ENCODE peak calls at places on chromosomes 1 and 21, in four cellular contexts. One of them, this sample, is unnamed.

GRCh38 chr21:46254208-46254975 is 25.8 kb upstream of the LSS start:
- DNase-seq in IMR-90: no peak
- DNase-seq in suprapubic skin: no peak
- DNase-seq in HCT116: no peak
- DNase-seq in this sample: no peak

GRCh38 chr1:179744401-179745130 is 1.5 kb downstream of the FAM163A start:
- DNase-seq in IMR-90: no peak
- DNase-seq in suprapubic skin: no peak
- DNase-seq in HCT116: no peak
- DNase-seq in this sample: no peak

GRCh38 chr1:208025036-208025435 is 114.1 kb upstream of the CD34 start:
- DNase-seq in suprapubic skin: no peak
- DNase-seq in HCT116: no peak
- DNase-seq in IMR-90: no peak
- DNase-seq in this sample: no peak

GRCh38 chr1:198201956-198202784 is 45.4 kb downstream of the NEK7 start:
- DNase-seq in IMR-90: no peak
- DNase-seq in HCT116: no peak
- DNase-seq in suprapubic skin: no peak
- DNase-seq in this sample: no peak

GRCh38 chr1:11749203-11749689 is 12.7 kb upstream of the C1orf167 start:
- DNase-seq in HCT116: peak; percentile 26
- DNase-seq in IMR-90: no peak
- DNase-seq in suprapubic skin: no peak
- DNase-seq in this sample: peak; percentile 61

GRCh38 chr1:171742577-171742922 is 685 bp upstream of the VAMP4 start:
- DNase-seq in suprapubic skin: peak; percentile 74
- DNase-seq in HCT116: no peak
- DNase-seq in IMR-90: peak; percentile 37
- DNase-seq in this sample: peak; percentile 78

GRCh38 chr1:113660053-113660452 is 99.2 kb downstream of the PHTF1 start:
- DNase-seq in suprapubic skin: no peak
- DNase-seq in HCT116: no peak
- DNase-seq in IMR-90: no peak
- DNase-seq in this sample: no peak

GRCh38 chr1:211813590-211813989 is 17.0 kb downstream of the LPGAT1 start:
- DNase-seq in HCT116: no peak
- DNase-seq in suprapubic skin: no peak
- DNase-seq in IMR-90: peak; percentile 36
- DNase-seq in this sample: peak; percentile 32

GRCh38 chr1:34787461-34788420 is 5.1 kb upstream of the GJA4 start:
- DNase-seq in HCT116: no peak
- DNase-seq in IMR-90: peak; percentile 39
- DNase-seq in suprapubic skin: peak; percentile 39
- DNase-seq in this sample: no peak

GRCh38 chr1:25927541-25928265 is 21.5 kb upstream of the STMN1 start:
- DNase-seq in HCT116: no peak
- DNase-seq in IMR-90: no peak
- DNase-seq in suprapubic skin: no peak
- DNase-seq in this sample: no peak

GRCh38 chr1:202283991-202284390 is 57.7 kb downstream of the UBE2T start:
- DNase-seq in HCT116: no peak
- DNase-seq in suprapubic skin: no peak
- DNase-seq in IMR-90: peak; percentile 74
- DNase-seq in this sample: no peak

DNA sequence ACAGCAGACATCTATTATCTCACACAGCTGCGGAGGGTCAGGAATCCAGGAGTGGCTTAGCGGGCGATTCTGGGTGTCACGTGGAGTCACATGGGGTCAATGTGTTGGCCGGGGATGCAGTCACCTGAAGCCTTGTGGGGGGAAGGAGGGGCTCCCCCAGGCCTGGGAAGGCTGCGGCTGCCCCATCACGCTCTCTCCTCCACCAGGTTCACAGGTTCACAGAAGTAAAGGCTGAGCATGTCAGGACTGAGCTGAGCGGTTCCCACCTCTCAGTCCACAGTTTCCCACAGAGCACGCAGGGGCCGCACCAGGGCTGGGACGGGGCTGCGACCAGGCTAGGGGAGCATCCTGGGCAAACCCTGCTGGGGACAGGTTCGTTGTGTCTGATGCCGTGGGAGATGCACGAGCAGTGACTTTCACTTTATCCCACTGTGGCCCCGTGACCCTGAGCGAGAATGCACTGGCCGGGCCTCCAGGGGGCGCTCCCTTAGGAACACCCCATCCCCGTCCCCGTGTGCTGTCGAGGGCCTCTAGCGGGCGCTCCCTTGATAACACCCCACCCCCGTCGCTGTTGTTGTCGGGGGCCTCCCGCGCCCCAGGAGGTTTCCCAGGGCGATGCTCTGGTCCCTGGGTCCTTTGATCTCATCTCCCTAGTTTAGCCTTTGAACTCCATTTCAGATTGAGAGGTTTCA is 73.2 kb upstream of the TRAPPC10 start:
- DNase-seq in suprapubic skin: no peak
- DNase-seq in HCT116: peak; percentile 27
- DNase-seq in IMR-90: peak; percentile 59
- DNase-seq in this sample: peak; percentile 86
- TF ChIP-seq POLR2A in suprapubic skin: no peak
- TF ChIP-seq POLR2A in HCT116: no peak
- TF ChIP-seq POLR2A in IMR-90: no peak
- TF ChIP-seq POLR2A in this sample: no peak

GRCh38 chr1:40451238-40451585 is 936 bp downstream of the ZFP69B start:
- DNase-seq in IMR-90: no peak
- DNase-seq in HCT116: no peak
- DNase-seq in suprapubic skin: no peak
- DNase-seq in this sample: no peak

GRCh38 chr1:40450491-40451237 is 388 bp downstream of the ZFP69B start:
- DNase-seq in IMR-90: peak; percentile 93
- DNase-seq in HCT116: no peak
- DNase-seq in suprapubic skin: no peak
- DNase-seq in this sample: peak; percentile 15

GRCh38 chr1:40454873-40455272 is 4.6 kb downstream of the ZFP69B start:
- DNase-seq in suprapubic skin: no peak
- DNase-seq in HCT116: no peak
- DNase-seq in IMR-90: no peak
- DNase-seq in this sample: no peak

DNA sequence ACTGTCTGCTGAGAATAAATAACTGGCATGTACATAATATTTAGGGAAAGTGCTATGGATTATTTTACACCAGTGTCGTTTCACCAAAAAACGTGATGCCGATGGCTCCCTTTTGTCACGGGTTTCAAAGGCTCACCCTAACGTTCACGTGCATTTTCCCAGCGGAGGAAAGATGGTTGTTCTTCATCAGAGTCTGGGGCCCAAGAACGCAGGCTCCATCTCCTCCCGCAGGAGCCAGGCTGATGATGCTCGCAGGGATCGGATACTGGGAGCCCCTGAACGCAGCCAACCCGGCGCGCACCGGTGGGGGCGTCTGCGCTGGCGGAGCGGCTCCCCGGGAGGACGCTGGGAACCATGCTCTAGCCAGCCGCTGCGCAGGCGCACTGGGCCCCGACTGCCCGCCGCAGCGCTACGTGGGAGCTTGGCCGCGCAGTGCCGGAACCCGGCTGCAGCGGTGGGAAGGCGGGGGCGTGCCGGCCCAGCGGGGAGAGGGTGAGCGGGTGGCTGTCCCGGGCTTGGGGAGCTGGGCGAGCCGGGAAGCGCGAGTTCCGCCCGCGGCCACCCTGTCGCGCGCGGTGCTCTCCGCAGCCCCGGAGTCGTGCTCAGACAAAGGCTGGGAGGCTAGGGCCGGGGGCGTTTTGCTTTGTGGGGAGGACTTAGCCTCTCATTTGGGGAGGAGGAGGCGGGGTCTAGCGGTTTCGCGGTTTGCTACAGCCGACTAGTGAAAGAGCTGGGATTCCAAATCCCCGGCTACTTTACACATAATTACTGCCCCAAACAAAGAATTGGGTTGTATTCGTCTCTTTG is at the start of gene ZFP69B:
- DNase-seq in HCT116: no peak
- DNase-seq in suprapubic skin: peak; percentile 91
- DNase-seq in IMR-90: peak; percentile 92
- DNase-seq in this sample: peak; percentile 91
- TF ChIP-seq POLR2A in HCT116: no peak
- TF ChIP-seq POLR2A in suprapubic skin: no peak
- TF ChIP-seq POLR2A in IMR-90: peak; percentile 73
- TF ChIP-seq POLR2A in this sample: no peak

DNA sequence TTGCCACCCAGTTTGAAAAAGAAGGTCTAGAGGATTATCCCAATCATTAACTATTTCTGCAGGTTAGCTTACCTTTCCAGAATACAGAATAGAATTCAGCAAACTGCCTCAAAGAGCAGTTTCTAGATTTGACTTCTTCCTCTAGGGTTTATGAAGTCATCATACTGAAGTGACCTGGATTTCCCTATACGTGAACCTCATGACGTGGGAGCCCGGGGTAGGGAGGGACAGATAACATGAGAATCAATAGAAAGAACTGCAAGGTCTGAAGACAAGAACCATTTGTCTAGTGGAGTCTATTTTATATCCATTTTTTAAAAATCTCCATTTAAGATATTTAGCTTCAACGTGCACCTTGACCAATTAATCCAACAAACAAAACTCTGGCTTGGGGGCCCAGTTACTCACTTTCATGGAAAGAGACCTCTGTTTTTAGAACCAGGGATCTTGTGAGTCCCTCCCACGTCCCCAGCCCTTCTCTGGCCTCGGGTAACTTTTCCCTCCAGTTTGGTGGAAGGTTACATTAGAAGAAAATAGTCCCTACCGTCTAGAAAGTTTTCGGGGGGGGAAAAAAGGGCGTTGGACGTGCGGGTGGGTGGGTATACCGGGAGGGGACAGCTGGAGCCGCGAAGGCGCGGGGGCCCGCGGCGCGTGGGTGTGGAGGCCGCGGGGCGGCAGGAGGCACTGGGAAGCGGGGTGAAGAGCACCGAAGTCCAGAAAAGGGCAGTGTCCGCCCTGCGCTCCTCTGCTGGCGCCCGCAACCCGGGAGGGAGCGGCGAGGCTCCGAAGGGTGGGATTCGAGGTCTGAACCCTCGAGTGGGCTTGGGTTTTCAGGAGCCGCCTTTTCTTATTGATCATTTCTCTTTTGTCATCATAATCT is 13.8 kb upstream of the POGZ start:
- DNase-seq in IMR-90: peak; percentile 34
- DNase-seq in HCT116: no peak
- DNase-seq in suprapubic skin: no peak
- DNase-seq in this sample: peak; percentile 72
- TF ChIP-seq POLR2A in IMR-90: no peak
- TF ChIP-seq POLR2A in HCT116: no peak
- TF ChIP-seq POLR2A in suprapubic skin: no peak
- TF ChIP-seq POLR2A in this sample: no peak

GRCh38 chr1:227728892-227729143 is 6.3 kb downstream of the JMJD4 start:
- DNase-seq in suprapubic skin: no peak
- DNase-seq in IMR-90: no peak
- DNase-seq in HCT116: no peak
- DNase-seq in this sample: no peak
- TF ChIP-seq POLR2A in suprapubic skin: no peak
- TF ChIP-seq POLR2A in IMR-90: no peak
- TF ChIP-seq POLR2A in HCT116: no peak
- TF ChIP-seq POLR2A in this sample: no peak

DNA sequence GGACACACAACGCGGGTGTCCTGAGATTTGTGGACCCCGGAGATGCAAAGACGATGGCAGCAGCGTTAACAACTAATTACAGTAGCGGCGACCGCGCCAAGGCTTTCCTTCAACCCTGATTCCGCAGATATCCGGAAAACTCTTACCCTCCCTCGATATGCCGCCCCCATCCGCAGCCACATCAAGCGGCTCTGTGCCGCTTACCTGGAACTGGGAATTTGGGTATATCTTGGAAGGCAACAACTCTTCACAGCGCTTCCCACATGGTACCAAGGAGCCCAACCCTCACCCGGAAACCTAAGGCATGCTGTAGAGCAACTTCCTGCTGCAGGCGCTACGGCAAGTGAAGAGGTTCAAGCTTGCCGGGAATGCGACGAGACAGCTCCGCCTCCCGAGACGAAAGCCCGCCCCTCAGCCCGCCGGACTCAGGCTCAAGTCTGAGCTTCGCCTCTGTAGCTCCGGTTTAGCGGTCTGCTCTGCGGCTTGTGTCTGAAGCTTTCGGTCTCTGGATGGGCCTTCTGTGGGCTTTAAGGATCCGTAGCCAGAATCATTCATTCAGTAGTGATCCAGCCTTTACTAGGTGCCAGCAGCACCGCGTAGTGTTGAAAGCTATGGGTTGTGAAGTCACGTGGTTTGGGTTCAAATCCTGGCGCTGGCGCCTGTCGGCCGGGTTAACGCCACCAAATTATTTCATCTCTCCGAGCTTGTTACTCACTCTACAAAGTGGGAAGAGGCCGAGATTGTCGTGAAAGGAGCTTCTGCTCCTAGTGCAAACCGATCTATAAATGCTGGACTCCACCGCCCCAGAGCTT is at the start of gene HEATR1:
- DNase-seq in HCT116: peak; percentile 91
- DNase-seq in suprapubic skin: peak; percentile 96
- DNase-seq in IMR-90: peak; percentile 96
- DNase-seq in this sample: peak; percentile 97
- TF ChIP-seq POLR2A in HCT116: peak; percentile 75
- TF ChIP-seq POLR2A in suprapubic skin: no peak
- TF ChIP-seq POLR2A in IMR-90: peak; percentile 53
- TF ChIP-seq POLR2A in this sample: no peak

GRCh38 chr1:23591460-23592208 is 32.3 kb upstream of the ID3 start:
- DNase-seq in suprapubic skin: no peak
- DNase-seq in IMR-90: peak; percentile 46
- DNase-seq in HCT116: no peak
- DNase-seq in this sample: no peak
- TF ChIP-seq POLR2A in suprapubic skin: no peak
- TF ChIP-seq POLR2A in IMR-90: no peak
- TF ChIP-seq POLR2A in HCT116: no peak
- TF ChIP-seq POLR2A in this sample: no peak

DNA sequence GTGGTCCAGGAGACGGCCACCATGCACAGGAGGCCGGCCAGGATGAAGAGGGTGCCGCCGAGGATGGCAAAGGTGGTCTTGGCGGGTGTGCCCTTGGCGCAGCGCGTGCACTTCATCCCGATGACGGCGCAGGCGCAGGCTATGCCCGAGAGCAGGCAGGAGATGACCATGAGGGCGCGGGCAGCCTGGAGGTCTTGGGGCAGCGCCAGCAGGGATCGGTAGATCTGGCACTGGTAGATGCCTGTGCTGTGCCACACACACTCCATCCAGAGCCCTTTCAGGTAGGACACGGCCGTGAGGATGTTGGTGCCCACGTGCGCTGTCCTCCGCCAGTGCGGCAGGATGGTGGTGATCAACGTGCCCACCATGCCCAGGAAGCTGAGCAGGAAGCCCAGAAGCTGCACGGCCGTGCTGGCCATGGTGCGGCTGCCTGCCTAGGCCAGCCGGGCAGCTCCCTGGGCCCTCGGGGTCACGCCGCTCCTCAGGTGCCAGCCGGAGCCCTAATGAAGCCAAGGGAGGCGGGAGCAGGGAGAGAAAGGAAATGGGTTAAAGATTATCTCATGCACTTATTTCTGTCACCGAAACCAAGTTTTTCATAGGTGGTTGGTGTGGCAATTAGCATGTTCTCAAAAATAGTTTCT is 18.5 kb downstream of the CLDN14 start:
- DNase-seq in IMR-90: no peak
- DNase-seq in suprapubic skin: no peak
- DNase-seq in HCT116: no peak
- DNase-seq in this sample: no peak
- TF ChIP-seq POLR2A in IMR-90: no peak
- TF ChIP-seq POLR2A in suprapubic skin: no peak
- TF ChIP-seq POLR2A in HCT116: no peak
- TF ChIP-seq POLR2A in this sample: no peak

GRCh38 chr1:52365746-52366516 is at the start of gene CC2D1B:
- DNase-seq in HCT116: peak; percentile 96
- DNase-seq in suprapubic skin: peak; percentile 99
- DNase-seq in IMR-90: peak; percentile 94
- DNase-seq in this sample: peak; percentile 98
- TF ChIP-seq POLR2A in HCT116: peak; percentile 84
- TF ChIP-seq POLR2A in suprapubic skin: peak; percentile 83
- TF ChIP-seq POLR2A in IMR-90: peak; percentile 58
- TF ChIP-seq POLR2A in this sample: peak; percentile 10